ENCODE peak calls at places on chromosomes 3 and 15, in ten cellular contexts. N is testis; M is IMR-90; E is K562; B is lung; Y is cardiac muscle cell; Z is esophagus muscularis mucosa; O is stomach; X is mesendoderm; Q is CD4-positive, CD25-positive, alpha-beta regulatory T cell. W is an unnamed sample.
A peak's percentile ranks its signal among the peaks of the same experiment; 100 is the strongest.

GRCh38 chr15:39553947-39554731 is 26.7 kb upstream of the THBS1 start:
- DNase-seq in N (no peak), M (no peak), E (no peak), B (no peak), Y (no peak), Z (no peak), O (no peak), X (no peak), Q (no peak), W (no peak)

GRCh38 chr3:8882171-8882593 is 81.1 kb downstream of the RAD18 start:
- DNase-seq in N (no peak), M (no peak), E (peak; percentile 36), B (no peak), Y (no peak), Z (no peak), O (no peak), X (peak; percentile 96), Q (no peak), W (no peak)

GRCh38 chr15:67897646-67898045 is 57.8 kb upstream of the RNU6-1 start:
- DNase-seq in N (no peak), M (no peak), E (no peak), B (no peak), Y (peak; percentile 51), Z (no peak), O (no peak), X (no peak), Q (no peak), W (no peak)

GRCh38 chr3:61807865-61808276 is 246.5 kb downstream of the PTPRG start:
- DNase-seq in N (peak; percentile 44), M (peak; percentile 60), E (no peak), B (no peak), Y (peak; percentile 71), Z (no peak), O (peak; percentile 30), X (peak; percentile 51), Q (no peak), W (no peak)

GRCh38 chr3:37197810-37198371 is 23.5 kb upstream of the LRRFIP2 start:
- DNase-seq in N (no peak), M (peak; percentile 55), E (no peak), B (no peak), Y (no peak), Z (no peak), O (no peak), X (peak; percentile 70), Q (no peak), W (no peak)

GRCh38 chr3:88410259-88410658 is 260.5 kb downstream of the C3orf38 start:
- DNase-seq in N (no peak), M (no peak), E (no peak), B (no peak), Y (no peak), Z (no peak), O (no peak), X (no peak), Q (no peak), W (peak; percentile 10)

GRCh38 chr3:61666032-61666431 is 104.7 kb downstream of the PTPRG start:
- DNase-seq in N (no peak), M (no peak), E (no peak), B (no peak), Y (no peak), Z (no peak), O (no peak), X (no peak), Q (no peak), W (no peak)

GRCh38 chr3:31544634-31545033 is 11.9 kb downstream of the STT3B start:
- DNase-seq in N (no peak), M (no peak), E (no peak), B (peak; percentile 32), Y (peak; percentile 44), Z (no peak), O (no peak), X (no peak), Q (no peak), W (no peak)

GRCh38 chr3:148815736-148816135 is 11.9 kb upstream of the CPB1 start:
- DNase-seq in N (no peak), M (no peak), E (no peak), B (no peak), Y (no peak), Z (no peak), O (no peak), X (no peak), Q (no peak), W (no peak)

GRCh38 chr15:59138243-59138642 is 33.3 kb downstream of the CCNB2 start:
- DNase-seq in N (peak; percentile 64), M (peak; percentile 22), E (peak; percentile 90), B (no peak), Y (peak; percentile 58), Z (no peak), O (peak; percentile 50), X (peak; percentile 85), Q (peak; percentile 69), W (peak; percentile 61)

GRCh38 chr3:100254168-100254777 is 6.5 kb upstream of the TBC1D23 start:
- DNase-seq in N (peak; percentile 71), M (peak; percentile 78), E (peak; percentile 56), B (peak; percentile 39), Y (peak; percentile 84), Z (no peak), O (peak; percentile 47), X (peak; percentile 83), Q (peak; percentile 22), W (peak; percentile 30)

GRCh38 chr15:70278644-70279043 is 180.9 kb upstream of the TLE3 start:
- DNase-seq in N (no peak), M (no peak), E (no peak), B (no peak), Y (no peak), Z (no peak), O (no peak), X (no peak), Q (no peak), W (no peak)

GRCh38 chr15:24772709-24773373 is 97.3 kb downstream of the NPAP1 start:
- DNase-seq in N (peak; percentile 90), M (peak; percentile 84), E (peak; percentile 13), B (peak; percentile 65), Y (peak; percentile 87), Z (no peak), O (peak; percentile 64), X (peak; percentile 88), Q (peak; percentile 66), W (peak; percentile 69)

GRCh38 chr3:79040701-79041100 is 727.1 kb downstream of the ROBO1 start:
- DNase-seq in N (no peak), M (peak; percentile 91), E (no peak), B (no peak), Y (peak; percentile 78), Z (no peak), O (no peak), X (no peak), Q (no peak), W (no peak)

DNA sequence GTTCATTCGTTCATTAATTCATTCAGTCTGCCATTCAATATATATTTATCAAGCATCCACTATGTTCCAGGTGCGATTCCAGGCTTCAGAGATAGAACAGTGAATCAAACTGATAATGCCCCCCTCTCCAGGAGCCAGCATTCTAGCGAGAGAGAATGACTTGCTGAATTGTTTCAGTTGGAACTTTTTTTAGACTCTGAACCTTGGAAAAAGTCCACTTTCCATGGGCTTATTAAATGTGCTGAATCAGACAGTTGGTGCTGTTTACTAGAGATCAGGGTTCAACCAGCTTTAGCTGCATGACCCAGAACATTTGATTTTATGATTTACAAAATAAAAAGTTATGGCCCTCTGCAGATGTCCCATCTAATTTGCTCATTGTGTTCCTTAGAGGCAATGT is 213.2 kb downstream of the THSD4 start:
- DNase-seq in N (no peak), M (no peak), E (no peak), B (no peak), Y (no peak), Z (no peak), O (no peak), X (no peak), Q (no peak), W (no peak)
- H3K27ac ChIP-seq in N (no peak overlapping the region), M (peak overlapping the region; percentile 60), E (no peak overlapping the region), B (peak overlapping the region; percentile 80), Y (no peak overlapping the region), Z (peak overlapping the region; percentile 81), O (peak overlapping the region; percentile 66), X (no peak overlapping the region), Q (no peak overlapping the region), W (no peak overlapping the region)

GRCh38 chr3:191301017-191301416 is 28.2 kb upstream of the CCDC50 start:
- DNase-seq in N (no peak), M (no peak), E (no peak), B (no peak), Y (no peak), Z (no peak), O (no peak), X (no peak), Q (no peak), W (no peak)
- H3K27me3 ChIP-seq in N (no peaks in the 10 kb centered on the region), M (no peaks in the 10 kb centered on the region), E (no peaks in the 10 kb centered on the region), B (no peaks in the 10 kb centered on the region), Y (no peaks in the 10 kb centered on the region), Z (no peaks in the 10 kb centered on the region), O (no peaks in the 10 kb centered on the region), X (no peaks in the 10 kb centered on the region), Q (no peaks in the 10 kb centered on the region), W (no peaks in the 10 kb centered on the region)

GRCh38 chr15:85741662-85742061 is 53.1 kb downstream of the KLHL25 start:
- DNase-seq in N (no peak), M (no peak), E (no peak), B (no peak), Y (no peak), Z (no peak), O (no peak), X (no peak), Q (no peak), W (no peak)

GRCh38 chr15:85744636-85745422 is 49.9 kb downstream of the KLHL25 start:
- DNase-seq in N (peak; percentile 15), M (no peak), E (no peak), B (peak; percentile 19), Y (no peak), Z (no peak), O (no peak), X (no peak), Q (no peak), W (no peak)

GRCh38 chr15:85742186-85742751 is 52.5 kb downstream of the KLHL25 start:
- DNase-seq in N (peak; percentile 7), M (peak; percentile 66), E (no peak), B (no peak), Y (peak; percentile 58), Z (no peak), O (no peak), X (no peak), Q (no peak), W (no peak)

GRCh38 chr15:85743392-85744045 is 51.2 kb downstream of the KLHL25 start:
- DNase-seq in N (peak; percentile 9), M (no peak), E (no peak), B (no peak), Y (no peak), Z (no peak), O (no peak), X (no peak), Q (no peak), W (no peak)

DNA sequence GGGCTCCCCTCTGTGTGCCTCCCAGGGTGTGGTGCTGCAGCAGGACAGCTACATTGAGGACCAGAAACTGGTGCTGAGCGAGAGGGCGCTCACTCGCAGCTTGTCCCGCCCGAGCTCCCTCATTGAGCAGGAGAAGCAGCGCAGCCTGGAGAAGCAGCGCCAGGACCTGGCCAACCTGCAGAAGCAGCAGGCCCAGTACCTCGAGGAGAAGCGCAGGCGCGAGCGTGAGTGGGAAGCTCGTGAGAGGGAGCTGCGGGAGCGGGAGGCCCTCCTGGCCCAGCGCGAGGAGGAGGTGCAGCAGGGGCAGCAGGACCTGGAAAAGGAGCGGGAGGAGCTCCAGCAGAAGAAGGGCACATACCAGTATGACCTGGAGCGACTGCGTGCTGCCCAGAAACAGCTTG is 53.7 kb downstream of the KLHL25 start:
- DNase-seq in N (no peak), M (no peak), E (no peak), B (no peak), Y (no peak), Z (no peak), O (no peak), X (no peak), Q (no peak), W (no peak)
- H3K27ac ChIP-seq in N (no peak overlapping the region), M (no peak overlapping the region), E (no peak overlapping the region), B (no peak overlapping the region), Y (peak overlapping the region; percentile 39), Z (no peak overlapping the region), O (no peak overlapping the region), X (no peak overlapping the region), Q (no peak overlapping the region), W (no peak overlapping the region)

GRCh38 chr3:186362409-186362757 is 349 bp upstream of the DGKG start:
- DNase-seq in N (no peak), M (no peak), E (no peak), B (no peak), Y (no peak), Z (no peak), O (no peak), X (no peak), Q (no peak), W (no peak)
- H3K27me3 ChIP-seq in N (no peaks in the 10 kb centered on the region), M (peaks cover 77% of the 10 kb centered on the region), E (peaks cover 27% of the 10 kb centered on the region), B (no peaks in the 10 kb centered on the region), Y (peaks cover 57% of the 10 kb centered on the region), Z (no peaks in the 10 kb centered on the region), O (peaks cover 55% of the 10 kb centered on the region), X (peaks cover 37% of the 10 kb centered on the region), Q (peaks cover 16% of the 10 kb centered on the region), W (peaks cover 20% of the 10 kb centered on the region)